ENCODE peak calls at places on chromosomes 12 and 14, in nine cellular contexts. T, N, A, V, B, C, H, P and U are unnamed samples.
A peak's percentile ranks its signal among the peaks of the same experiment; 100 is the strongest.

GRCh38 chr14:28767851-28768548 is 1.4 kb downstream of the FOXG1 start:
- DNase-seq in A (no peak), V (no peak), B (peak; percentile 49), H (no peak), C (no peak), T (no peak), P (no peak), N (no peak), U (no peak)

GRCh38 chr12:122646568-122647220 is 56.5 kb downstream of the HCAR2 start:
- DNase-seq in N (no peak), P (no peak), H (no peak), V (peak; percentile 45), T (no peak), C (no peak), A (peak; percentile 48), B (no peak), U (peak; percentile 31)

GRCh38 chr12:128859311-128859710 is 6.0 kb downstream of the GLT1D1 start:
- DNase-seq in V (no peak), B (no peak), A (no peak), H (no peak), T (no peak), N (no peak), C (no peak), P (no peak), U (no peak)

GRCh38 chr14:95518045-95518751 is 1.7 kb upstream of the SYNE3 start:
- DNase-seq in V (no peak), B (no peak), A (no peak), P (no peak), N (no peak), C (no peak), H (no peak), T (peak; percentile 83), U (no peak)

GRCh38 chr14:66979083-66979974 is 209.9 kb upstream of the GARIN2 start:
- DNase-seq in T (no peak), N (no peak), V (no peak), C (no peak), P (no peak), H (no peak), A (no peak), B (no peak), U (no peak)

GRCh38 chr14:61872452-61872851 is 110.2 kb downstream of the SNAPC1 start:
- DNase-seq in H (no peak), P (no peak), V (no peak), C (no peak), T (no peak), A (peak; percentile 78), N (no peak), B (no peak), U (no peak)

GRCh38 chr12:51920046-51920445 is 12.7 kb downstream of the ACVRL1 start:
- DNase-seq in P (no peak), H (no peak), B (no peak), T (no peak), V (no peak), C (no peak), A (no peak), N (no peak), U (no peak)

GRCh38 chr12:74794522-74794921 is 256.9 kb downstream of the ATXN7L3B start:
- DNase-seq in N (no peak), B (no peak), P (no peak), H (no peak), V (no peak), C (no peak), T (no peak), A (no peak), U (no peak)

GRCh38 chr12:110012137-110012536 is 12.9 kb downstream of the ANKRD13A start:
- DNase-seq in T (no peak), A (peak; percentile 89), V (no peak), P (no peak), N (peak; percentile 65), H (no peak), C (no peak), B (no peak), U (no peak)

GRCh38 chr14:46571970-46572369 is 79.6 kb downstream of the RPL10L start:
- DNase-seq in H (no peak), B (no peak), C (no peak), N (no peak), P (no peak), T (no peak), A (no peak), V (no peak), U (no peak)

GRCh38 chr14:71395151-71395604 is 487.9 kb downstream of the PCNX1 start:
- DNase-seq in T (no peak), V (no peak), A (no peak), N (no peak), C (no peak), B (no peak), H (no peak), P (no peak), U (no peak)

GRCh38 chr12:56010112-56010570 is 10.7 kb upstream of the IKZF4 start:
- DNase-seq in N (no peak), V (no peak), C (no peak), T (no peak), P (no peak), A (no peak), H (no peak), B (no peak), U (no peak)

GRCh38 chr12:119302334-119303132 is 32.0 kb upstream of the CCDC60 start:
- DNase-seq in V (no peak), C (no peak), H (no peak), P (no peak), A (no peak), N (no peak), T (no peak), B (peak; percentile 42), U (no peak)

GRCh38 chr12:69056743-69057515 is 124.0 kb upstream of the CPM start:
- DNase-seq in V (no peak), N (no peak), H (no peak), A (no peak), C (no peak), B (no peak), P (no peak), T (no peak), U (no peak)

GRCh38 chr12:95258146-95258545 is 40.5 kb downstream of the VEZT start:
- DNase-seq in B (no peak), T (no peak), V (no peak), C (no peak), A (no peak), H (no peak), N (no peak), P (no peak), U (no peak)

GRCh38 chr14:38964630-38965029 is 138.4 kb downstream of the SEC23A start:
- DNase-seq in N (no peak), H (no peak), C (no peak), T (no peak), A (no peak), B (no peak), V (no peak), P (no peak), U (no peak)

GRCh38 chr14:76257111-76257803 is 105.5 kb downstream of the GPATCH2L start:
- DNase-seq in P (no peak), A (no peak), V (no peak), N (no peak), C (no peak), B (no peak), T (no peak), H (no peak), U (no peak)

GRCh38 chr14:79587875-79588274 is 623.4 kb downstream of the DIO2 start:
- DNase-seq in A (no peak), N (no peak), P (no peak), V (no peak), C (no peak), H (no peak), T (no peak), B (no peak), U (no peak)

GRCh38 chr14:67457782-67458181 is 30.7 kb downstream of the TMEM229B start:
- DNase-seq in V (no peak), B (no peak), H (no peak), A (no peak), C (no peak), N (no peak), P (no peak), T (no peak), U (no peak)

GRCh38 chr14:75675265-75675960 is 14.4 kb downstream of the TTLL5 start:
- DNase-seq in V (no peak), N (no peak), C (no peak), P (no peak), H (no peak), B (no peak), A (no peak), T (no peak), U (no peak)

GRCh38 chr12:1993341-1993740 is 10.9 kb downstream of the DCP1B start:
- DNase-seq in N (no peak), V (no peak), P (no peak), C (no peak), A (no peak), T (no peak), B (no peak), H (no peak), U (no peak)

GRCh38 chr12:108622921-108623514 is 10.7 kb downstream of the SELPLG start:
- DNase-seq in T (no peak), A (no peak), B (no peak), N (no peak), V (no peak), P (no peak), H (no peak), C (no peak), U (no peak)

GRCh38 chr12:79886917-79887519 is 47.9 kb downstream of the PPP1R12A start:
- DNase-seq in A (peak; percentile 86), T (no peak), B (no peak), P (no peak), C (no peak), N (no peak), V (no peak), H (peak; percentile 20), U (no peak)

GRCh38 chr12:6556857-6557256 is 1.0 kb upstream of the IFFO1 start:
- DNase-seq in P (no peak), N (no peak), A (peak; percentile 49), T (no peak), V (no peak), H (no peak), C (no peak), B (no peak), U (no peak)

GRCh38 chr14:64387232-64387737 is 868 bp upstream of the MTHFD1 start:
- DNase-seq in P (no peak), A (no peak), H (no peak), T (no peak), B (no peak), V (no peak), N (no peak), C (no peak), U (peak; percentile 3)

GRCh38 chr12:57372233-57372632 is 58.6 kb downstream of the R3HDM2 start:
- DNase-seq in P (peak; percentile 24), T (no peak), N (no peak), A (no peak), B (no peak), C (no peak), H (no peak), V (no peak), U (no peak)

GRCh38 chr12:3520168-3520567 is 29.2 kb downstream of the PRMT8 start:
- DNase-seq in P (no peak), B (no peak), N (peak; percentile 22), V (no peak), T (peak; percentile 61), H (peak; percentile 88), A (no peak), C (no peak), U (no peak)

GRCh38 chr12:54879132-54879531 is 24.8 kb downstream of the MUCL1 start:
- DNase-seq in H (no peak), T (no peak), N (no peak), B (no peak), V (no peak), P (no peak), C (no peak), A (no peak), U (no peak)

GRCh38 chr14:77123381-77124344 is 17.9 kb downstream of the ZDHHC22 start:
- DNase-seq in A (peak; percentile 60), H (peak; percentile 94), C (no peak), N (peak; percentile 95), B (no peak), V (no peak), P (no peak), T (no peak), U (no peak)

GRCh38 chr14:99750746-99751450 is 42.3 kb upstream of the EML1 start:
- DNase-seq in T (no peak), N (no peak), P (no peak), C (no peak), B (no peak), H (no peak), A (no peak), V (no peak), U (no peak)

GRCh38 chr12:124551268-124552144 is 15.9 kb downstream of the NCOR2 start:
- DNase-seq in P (no peak), T (peak; percentile 67), B (peak; percentile 54), V (no peak), A (peak; percentile 91), C (no peak), N (peak; percentile 42), H (peak; percentile 27), U (no peak)